ENCODE peak calls at places on chromosomes 7 and 10, in five cellular contexts. One of them, this sample, is unnamed.

GRCh38 chr10:111410740-111411139 is 333.9 kb downstream of the ADRA2A start:
- DNase-seq in ELF-1: no peak
- DNase-seq in mesenteric fat pad: no peak
- DNase-seq in NCI-H774: no peak
- DNase-seq in T47D: no peak
- DNase-seq in this sample: no peak

GRCh38 chr7:73433924-73434700 is 534 bp downstream of the FZD9 start:
- DNase-seq in ELF-1: peak; percentile 67
- DNase-seq in mesenteric fat pad: no peak
- DNase-seq in NCI-H774: no peak
- DNase-seq in T47D: no peak
- DNase-seq in this sample: no peak

GRCh38 chr10:89327803-89328441 is at the start of gene IFIT3:
- DNase-seq in ELF-1: peak; percentile 56
- DNase-seq in mesenteric fat pad: no peak
- DNase-seq in NCI-H774: no peak
- DNase-seq in T47D: peak; percentile 15
- DNase-seq in this sample: peak; percentile 96

GRCh38 chr10:102007802-102008201 is 48.2 kb downstream of the ARMH3 start:
- DNase-seq in ELF-1: no peak
- DNase-seq in mesenteric fat pad: no peak
- DNase-seq in NCI-H774: no peak
- DNase-seq in T47D: no peak
- DNase-seq in this sample: no peak

GRCh38 chr7:74219416-74219815 is 9.6 kb downstream of the LAT2 start:
- DNase-seq in ELF-1: no peak
- DNase-seq in mesenteric fat pad: no peak
- DNase-seq in NCI-H774: no peak
- DNase-seq in T47D: no peak
- DNase-seq in this sample: no peak

GRCh38 chr7:143504937-143505297 is 27.2 kb downstream of the TAS2R41 start:
- DNase-seq in ELF-1: no peak
- DNase-seq in mesenteric fat pad: no peak
- DNase-seq in NCI-H774: no peak
- DNase-seq in T47D: no peak
- DNase-seq in this sample: no peak

GRCh38 chr7:109094-109493 is 83.3 kb upstream of the FAM20C start:
- DNase-seq in ELF-1: no peak
- DNase-seq in mesenteric fat pad: no peak
- DNase-seq in NCI-H774: no peak
- DNase-seq in T47D: no peak
- DNase-seq in this sample: no peak

GRCh38 chr10:5551531-5552375 is 27.0 kb downstream of the CALML3 start:
- DNase-seq in ELF-1: no peak
- DNase-seq in mesenteric fat pad: peak; percentile 37
- DNase-seq in NCI-H774: no peak
- DNase-seq in T47D: no peak
- DNase-seq in this sample: no peak

GRCh38 chr10:118729641-118730258 is 25.0 kb downstream of the CACUL1 start:
- DNase-seq in ELF-1: no peak
- DNase-seq in mesenteric fat pad: no peak
- DNase-seq in NCI-H774: no peak
- DNase-seq in T47D: no peak
- DNase-seq in this sample: peak; percentile 36

GRCh38 chr10:59499460-59499859 is 137.1 kb upstream of the FAM13C start:
- DNase-seq in ELF-1: no peak
- DNase-seq in mesenteric fat pad: no peak
- DNase-seq in NCI-H774: peak; percentile 6
- DNase-seq in T47D: no peak
- DNase-seq in this sample: no peak

GRCh38 chr7:66303454-66304160 is 98.5 kb downstream of the TPST1 start:
- DNase-seq in ELF-1: no peak
- DNase-seq in mesenteric fat pad: no peak
- DNase-seq in NCI-H774: peak; percentile 62
- DNase-seq in T47D: no peak
- DNase-seq in this sample: no peak

GRCh38 chr7:106277976-106278375 is 6.8 kb downstream of the NAMPT start:
- DNase-seq in ELF-1: no peak
- DNase-seq in mesenteric fat pad: no peak
- DNase-seq in NCI-H774: no peak
- DNase-seq in T47D: no peak
- DNase-seq in this sample: peak; percentile 52

GRCh38 chr7:29285451-29285807 is 90.9 kb downstream of the CHN2 start:
- DNase-seq in ELF-1: no peak
- DNase-seq in mesenteric fat pad: no peak
- DNase-seq in NCI-H774: peak; percentile 36
- DNase-seq in T47D: no peak
- DNase-seq in this sample: peak; percentile 92